ENCODE peak calls at places on chromosome 10, in nine cellular contexts. G, R, W, C, S, Y, E, F and L are unnamed samples. For H3K4me1, the result is how much of the 10 kb centered on the place peaks cover.

GRCh38 chr10:78867555-78867939 is 201.2 kb upstream of the ZMIZ1 start:
- DNase-seq in G (no peak), R (no peak), W (no peak), C (no peak), S (no peak), Y (no peak), E (no peak), F (no peak), L (no peak)

GRCh38 chr10:78231930-78232329 is 198.3 kb downstream of the RPS24 start:
- DNase-seq in G (no peak), R (no peak), W (no peak), C (peak), S (no peak), Y (peak), E (no peak), F (no peak), L (no peak)

GRCh38 chr10:2081501-2081900 is 344.2 kb upstream of the ADARB2 start:
- DNase-seq in G (no peak), R (no peak), W (no peak), C (no peak), S (no peak), Y (no peak), E (no peak), F (no peak), L (no peak)

GRCh38 chr10:22655312-22655973 is 58.9 kb downstream of the PIP4K2A start:
- DNase-seq in G (no peak), R (no peak), W (no peak), C (no peak), S (peak), Y (no peak), E (no peak), F (peak), L (peak)

GRCh38 chr10:78552261-78552811 is 516.4 kb upstream of the ZMIZ1 start:
- DNase-seq in G (peak), R (no peak), W (no peak), C (peak), S (no peak), Y (no peak), E (no peak), F (peak), L (no peak)

GRCh38 chr10:121188005-121188404 is 336.8 kb downstream of the WDR11 start:
- DNase-seq in G (no peak), R (no peak), W (no peak), C (no peak), S (no peak), Y (no peak), E (peak), F (no peak), L (no peak)

GRCh38 chr10:9331583-9332008 is 1277.1 kb downstream of the GATA3 start:
- DNase-seq in G (no peak), R (peak), W (peak), C (no peak), S (no peak), Y (no peak), E (no peak), F (peak), L (peak)

GRCh38 chr10:90162464-90162863 is 461.1 kb downstream of the KIF20B start:
- DNase-seq in G (no peak), R (no peak), W (no peak), C (no peak), S (no peak), Y (no peak), E (no peak), F (peak), L (no peak)

GRCh38 chr10:77801474-77802238 is 124.9 kb downstream of the DLG5 start:
- DNase-seq in G (no peak), R (no peak), W (no peak), C (peak), S (peak), Y (no peak), E (no peak), F (peak), L (peak)

GRCh38 chr10:102660891-102661613 is 16.8 kb downstream of the TRIM8 start:
- DNase-seq in G (no peak), R (peak), W (no peak), C (peak), S (peak), Y (peak), E (peak), F (peak), L (peak)

GRCh38 chr10:28241766-28242399 is 61.0 kb downstream of the MPP7 start:
- DNase-seq in G (no peak), R (peak), W (peak), C (no peak), S (peak), Y (no peak), E (no peak), F (peak), L (peak)

GRCh38 chr10:52215745-52216361 is 98.2 kb upstream of the DKK1 start:
- DNase-seq in G (no peak), R (peak), W (peak), C (no peak), S (no peak), Y (peak), E (peak), F (peak), L (peak)

GRCh38 chr10:95445837-95446347 is 115.3 kb downstream of the SORBS1 start:
- DNase-seq in G (peak), R (peak), W (peak), C (peak), S (no peak), Y (peak), E (peak), F (peak), L (peak)

GRCh38 chr10:31374146-31374696 is 55.2 kb downstream of the ZEB1 start:
- DNase-seq in G (no peak), R (no peak), W (no peak), C (no peak), S (no peak), Y (no peak), E (no peak), F (peak), L (no peak)

GRCh38 chr10:42864575-42864974 is 82.0 kb downstream of the BMS1 start:
- DNase-seq in G (peak), R (peak), W (no peak), C (no peak), S (no peak), Y (no peak), E (no peak), F (no peak), L (no peak)

GRCh38 chr10:124971276-124971675 is 29.4 kb downstream of the ZRANB1 start:
- DNase-seq in G (no peak), R (no peak), W (no peak), C (no peak), S (no peak), Y (no peak), E (no peak), F (peak), L (no peak)

GRCh38 chr10:111481271-111482073 is 404.6 kb downstream of the ADRA2A start:
- DNase-seq in G (no peak), R (no peak), W (no peak), C (no peak), S (no peak), Y (no peak), E (no peak), F (peak), L (no peak)

GRCh38 chr10:62692085-62692484 is 112.4 kb upstream of the ADO start:
- DNase-seq in G (no peak), R (no peak), W (no peak), C (no peak), S (no peak), Y (no peak), E (no peak), F (no peak), L (no peak)

GRCh38 chr10:131843089-131843595 is 57.7 kb upstream of the PPP2R2D start:
- DNase-seq in G (no peak), R (no peak), W (no peak), C (no peak), S (no peak), Y (no peak), E (no peak), F (no peak), L (no peak)

GRCh38 chr10:123585477-123586445 is 80.4 kb upstream of the GPR26 start:
- DNase-seq in G (no peak), R (no peak), W (no peak), C (no peak), S (no peak), Y (no peak), E (no peak), F (no peak), L (no peak)

GRCh38 chr10:12534824-12535223 is 185.5 kb downstream of the CAMK1D start:
- DNase-seq in G (no peak), R (peak), W (no peak), C (no peak), S (no peak), Y (peak), E (no peak), F (peak), L (no peak)

GRCh38 chr10:28840954-28841353 is 163.6 kb downstream of the BAMBI start:
- DNase-seq in G (no peak), R (no peak), W (no peak), C (no peak), S (no peak), Y (no peak), E (no peak), F (peak), L (no peak)

GRCh38 chr10:53601260-53601875 is 828.8 kb upstream of the MBL2 start:
- DNase-seq in G (no peak), R (peak), W (peak), C (no peak), S (no peak), Y (no peak), E (no peak), F (peak), L (no peak)

GRCh38 chr10:120253131-120253530 is 203.9 kb upstream of the PLPP4 start:
- DNase-seq in G (no peak), R (no peak), W (no peak), C (no peak), S (no peak), Y (peak), E (no peak), F (no peak), L (no peak)

GRCh38 chr10:73916761-73917470 is 6.0 kb downstream of the PLAU start:
- DNase-seq in G (no peak), R (no peak), W (no peak), C (no peak), S (no peak), Y (no peak), E (peak), F (no peak), L (no peak)
- H3K4me1 ChIP-seq in G (under half), R (under half), W (under half), C (under half), S (under half), Y (under half), E (under half), F (under half), L (under half)

GRCh38 chr10:4937346-4937745 is 25.9 kb upstream of the AKR1C1 start:
- DNase-seq in G (no peak), R (no peak), W (no peak), C (no peak), S (no peak), Y (no peak), E (no peak), F (no peak), L (no peak)

GRCh38 chr10:4943821-4944220 is 19.4 kb upstream of the AKR1C1 start:
- DNase-seq in G (no peak), R (no peak), W (no peak), C (no peak), S (no peak), Y (no peak), E (no peak), F (peak), L (no peak)

GRCh38 chr10:4941540-4942330 is 21.5 kb upstream of the AKR1C1 start:
- DNase-seq in G (no peak), R (no peak), W (no peak), C (no peak), S (no peak), Y (no peak), E (no peak), F (peak), L (no peak)

GRCh38 chr10:4934391-4934987 is 28.7 kb upstream of the AKR1C1 start:
- DNase-seq in G (no peak), R (no peak), W (no peak), C (no peak), S (no peak), Y (no peak), E (no peak), F (no peak), L (no peak)

GRCh38 chr10:4939224-4940072 is 23.8 kb upstream of the AKR1C1 start:
- DNase-seq in G (no peak), R (no peak), W (no peak), C (no peak), S (no peak), Y (no peak), E (no peak), F (peak), L (no peak)
- H3K4me1 ChIP-seq in G (under half), R (under half), W (under half), C (under half), S (under half), Y (under half), E (under half), F (under half), L (under half)

GRCh38 chr10:24897326-24897926 is 55.0 kb downstream of the PRTFDC1 start:
- DNase-seq in G (no peak), R (no peak), W (no peak), C (no peak), S (no peak), Y (no peak), E (no peak), F (peak), L (peak)
- H3K4me1 ChIP-seq in G (under half), R (under half), W (under half), C (under half), S (half or more), Y (under half), E (under half), F (under half), L (half or more)

GRCh38 chr10:33008499-33009243 is 50.6 kb upstream of the ITGB1 start:
- DNase-seq in G (no peak), R (peak), W (peak), C (no peak), S (peak), Y (peak), E (peak), F (peak), L (peak)
- H3K4me1 ChIP-seq in G (under half), R (under half), W (under half), C (under half), S (under half), Y (under half), E (under half), F (under half), L (half or more)

GRCh38 chr10:133236411-133237240 is 1.0 kb upstream of the VENTX start:
- DNase-seq in G (no peak), R (no peak), W (no peak), C (no peak), S (peak), Y (no peak), E (no peak), F (no peak), L (no peak)

GRCh38 chr10:133238066-133238804 is 580 bp downstream of the VENTX start:
- DNase-seq in G (no peak), R (no peak), W (no peak), C (no peak), S (peak), Y (no peak), E (no peak), F (no peak), L (no peak)

GRCh38 chr10:133237241-133238065 is at the start of gene VENTX:
- DNase-seq in G (no peak), R (no peak), W (no peak), C (no peak), S (peak), Y (no peak), E (no peak), F (no peak), L (no peak)

GRCh38 chr10:133235891-133236321 is 1.7 kb upstream of the VENTX start:
- DNase-seq in G (no peak), R (no peak), W (no peak), C (no peak), S (peak), Y (no peak), E (no peak), F (no peak), L (no peak)

DNA sequence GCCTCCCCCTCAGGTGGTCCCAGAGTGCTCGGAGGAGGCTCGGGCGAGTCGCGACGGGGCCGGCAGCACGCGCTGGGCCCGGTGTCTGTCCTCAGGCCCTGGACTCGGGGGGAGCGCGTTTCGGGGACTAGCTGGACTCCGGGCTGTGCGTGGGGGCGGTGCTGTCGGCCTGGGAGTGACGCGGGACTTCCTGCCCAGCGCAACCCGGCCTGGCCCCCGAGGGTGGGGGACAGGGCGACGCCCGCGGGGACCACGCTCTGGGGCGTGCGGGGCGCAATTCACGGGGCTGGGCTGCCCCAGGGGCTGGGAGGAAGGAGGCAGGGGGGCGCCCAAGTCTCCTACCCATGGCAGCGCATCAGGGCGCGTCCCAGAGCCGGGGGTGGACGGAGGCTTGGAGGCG is 2.4 kb upstream of the VENTX start:
- DNase-seq in G (no peak), R (no peak), W (no peak), C (no peak), S (peak), Y (no peak), E (no peak), F (no peak), L (no peak)
- H3K4me1 ChIP-seq in G (under half), R (under half), W (under half), C (under half), S (under half), Y (under half), E (under half), F (under half), L (under half)

DNA sequence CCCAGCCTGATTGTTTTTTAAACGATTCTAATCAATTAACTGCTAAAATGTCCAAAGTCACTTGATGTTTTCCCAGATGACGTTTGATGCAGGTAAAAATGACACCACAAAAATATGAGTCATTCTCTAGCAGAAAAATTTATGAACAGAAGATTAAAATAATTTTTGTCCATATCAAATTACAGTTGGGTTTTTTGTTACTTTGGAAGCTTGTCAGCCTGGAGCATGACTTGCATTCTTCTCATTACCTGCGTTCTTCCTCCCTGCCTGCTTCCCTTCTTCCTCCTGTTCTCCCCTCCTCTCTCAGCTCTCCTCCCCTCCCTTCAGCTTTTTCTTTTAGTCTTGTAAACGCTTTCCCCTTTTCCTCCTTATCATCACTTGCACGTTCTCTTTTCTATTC is 18.7 kb downstream of the IL15RA start:
- DNase-seq in G (no peak), R (no peak), W (no peak), C (no peak), S (no peak), Y (no peak), E (no peak), F (no peak), L (no peak)
- H3K4me1 ChIP-seq in G (under half), R (under half), W (under half), C (under half), S (under half), Y (under half), E (under half), F (under half), L (under half)

GRCh38 chr10:104333037-104333727 is 5.1 kb downstream of the ITPRIP start:
- DNase-seq in G (peak), R (peak), W (no peak), C (no peak), S (peak), Y (peak), E (peak), F (no peak), L (peak)

GRCh38 chr10:104332243-104333036 is 5.8 kb downstream of the ITPRIP start:
- DNase-seq in G (peak), R (no peak), W (no peak), C (no peak), S (no peak), Y (peak), E (no peak), F (peak), L (no peak)

GRCh38 chr10:104333728-104334373 is 4.4 kb downstream of the ITPRIP start:
- DNase-seq in G (peak), R (peak), W (no peak), C (no peak), S (no peak), Y (peak), E (peak), F (no peak), L (no peak)

GRCh38 chr10:104334965-104335650 is 3.2 kb downstream of the ITPRIP start:
- DNase-seq in G (no peak), R (no peak), W (no peak), C (no peak), S (peak), Y (peak), E (peak), F (no peak), L (no peak)

GRCh38 chr10:104334561-104334960 is 3.7 kb downstream of the ITPRIP start:
- DNase-seq in G (no peak), R (no peak), W (no peak), C (no peak), S (no peak), Y (peak), E (peak), F (no peak), L (no peak)
- H3K4me1 ChIP-seq in G (under half), R (half or more), W (under half), C (under half), S (half or more), Y (under half), E (under half), F (under half), L (half or more)